ENCODE peak calls at places on chromosome 16, in ten cellular contexts. O, D, G, T, L, F, E, Y, Q and Z are unnamed samples.

GRCh38 chr16:5560084-5560483 is 462.5 kb upstream of the EEF2KMT start:
- DNase-seq in O (no peak), D (no peak), G (no peak), T (no peak), L (no peak), F (no peak), E (no peak), Y (no peak), Q (no peak), Z (no peak)

GRCh38 chr16:63530974-63531373 is 1494.7 kb upstream of the CDH8 start:
- DNase-seq in O (no peak), D (no peak), G (no peak), T (no peak), L (no peak), F (no peak), E (no peak), Y (no peak), Q (no peak), Z (no peak)

GRCh38 chr16:73233423-73233762 is 185.5 kb upstream of the ZFHX3 start:
- DNase-seq in O (no peak), D (no peak), G (no peak), T (no peak), L (no peak), F (no peak), E (no peak), Y (no peak), Q (no peak), Z (no peak)

GRCh38 chr16:1416521-1416941 is 2.0 kb upstream of the UNKL start:
- DNase-seq in O (no peak), D (no peak), G (no peak), T (no peak), L (no peak), F (no peak), E (no peak), Y (no peak), Q (no peak), Z (no peak)

GRCh38 chr16:56603589-56603988 is 4.8 kb upstream of the MT2A start:
- DNase-seq in O (no peak), D (peak; percentile 66), G (peak; percentile 27), T (no peak), L (no peak), F (peak; percentile 54), E (peak; percentile 56), Y (no peak), Q (no peak), Z (no peak)

GRCh38 chr16:12294471-12294870 is 317.9 kb downstream of the SNX29 start:
- DNase-seq in O (no peak), D (no peak), G (no peak), T (no peak), L (no peak), F (no peak), E (no peak), Y (no peak), Q (no peak), Z (no peak)

GRCh38 chr16:3607634-3608033 is 3.8 kb downstream of the SLX4 start:
- DNase-seq in O (no peak), D (no peak), G (no peak), T (no peak), L (no peak), F (no peak), E (no peak), Y (no peak), Q (no peak), Z (no peak)

GRCh38 chr16:17836868-17837602 is 366.3 kb upstream of the XYLT1 start:
- DNase-seq in O (peak; percentile 96), D (no peak), G (peak; percentile 96), T (no peak), L (no peak), F (peak; percentile 75), E (peak; percentile 30), Y (peak; percentile 81), Q (peak; percentile 93), Z (no peak)

GRCh38 chr16:11571549-11571948 is 15.2 kb downstream of the LITAF start:
- DNase-seq in O (no peak), D (no peak), G (no peak), T (no peak), L (no peak), F (no peak), E (no peak), Y (no peak), Q (no peak), Z (no peak)

DNA sequence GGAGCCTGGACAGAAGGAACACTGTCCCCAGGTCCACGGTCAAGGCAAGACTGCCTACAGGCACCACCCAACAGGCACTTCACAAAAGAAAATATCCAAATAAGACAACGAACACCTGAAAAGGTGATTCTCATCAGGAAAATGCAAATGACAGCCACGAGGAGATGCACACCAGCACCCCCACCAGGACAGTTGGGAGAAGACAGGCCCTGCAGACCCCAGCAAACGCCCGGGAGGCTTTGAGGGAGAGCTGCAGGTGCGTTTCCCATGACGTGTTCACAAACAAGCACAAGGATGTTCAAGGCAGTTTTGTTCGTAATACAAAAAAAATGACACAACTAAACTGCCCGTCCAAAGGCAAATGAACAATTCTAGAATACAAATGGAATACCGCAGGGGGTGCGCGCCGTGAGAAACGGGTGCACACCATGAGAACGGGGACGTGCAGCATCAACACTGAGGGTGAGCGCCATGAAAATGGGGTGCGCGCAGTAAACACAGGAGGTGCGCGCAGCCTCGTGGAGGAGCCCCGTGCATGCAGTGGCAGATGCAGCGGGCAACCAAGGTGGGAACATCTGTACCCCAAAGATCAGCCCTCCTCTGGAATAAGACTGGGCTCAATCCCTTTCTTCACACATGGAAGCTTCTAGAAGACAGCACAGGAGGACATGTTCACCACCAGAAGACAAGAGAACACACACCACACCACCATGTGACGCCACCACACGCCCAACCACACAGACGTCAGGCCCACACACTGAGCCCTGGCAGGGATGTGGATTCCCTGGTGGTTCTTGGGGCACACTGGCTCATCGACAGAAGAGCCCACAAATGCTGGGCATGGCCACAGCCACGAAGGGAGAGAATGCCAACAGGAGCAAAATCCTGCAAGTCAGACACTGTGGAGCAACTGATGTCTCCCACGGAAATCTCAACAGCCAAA is 91.2 kb downstream of the ZNF778 start:
- DNase-seq in O (no peak), D (peak; percentile 37), G (no peak), T (no peak), L (no peak), F (peak; percentile 56), E (peak; percentile 73), Y (no peak), Q (no peak), Z (no peak)
- TF ChIP-seq CTCF in O (peak; percentile 48), D (peak; percentile 51), G (peak; percentile 50), T (peak; percentile 23), L (peak; percentile 39), F (peak; percentile 70), E (peak; percentile 74), Y (peak; percentile 41), Q (peak; percentile 49), Z (peak; percentile 73)

DNA sequence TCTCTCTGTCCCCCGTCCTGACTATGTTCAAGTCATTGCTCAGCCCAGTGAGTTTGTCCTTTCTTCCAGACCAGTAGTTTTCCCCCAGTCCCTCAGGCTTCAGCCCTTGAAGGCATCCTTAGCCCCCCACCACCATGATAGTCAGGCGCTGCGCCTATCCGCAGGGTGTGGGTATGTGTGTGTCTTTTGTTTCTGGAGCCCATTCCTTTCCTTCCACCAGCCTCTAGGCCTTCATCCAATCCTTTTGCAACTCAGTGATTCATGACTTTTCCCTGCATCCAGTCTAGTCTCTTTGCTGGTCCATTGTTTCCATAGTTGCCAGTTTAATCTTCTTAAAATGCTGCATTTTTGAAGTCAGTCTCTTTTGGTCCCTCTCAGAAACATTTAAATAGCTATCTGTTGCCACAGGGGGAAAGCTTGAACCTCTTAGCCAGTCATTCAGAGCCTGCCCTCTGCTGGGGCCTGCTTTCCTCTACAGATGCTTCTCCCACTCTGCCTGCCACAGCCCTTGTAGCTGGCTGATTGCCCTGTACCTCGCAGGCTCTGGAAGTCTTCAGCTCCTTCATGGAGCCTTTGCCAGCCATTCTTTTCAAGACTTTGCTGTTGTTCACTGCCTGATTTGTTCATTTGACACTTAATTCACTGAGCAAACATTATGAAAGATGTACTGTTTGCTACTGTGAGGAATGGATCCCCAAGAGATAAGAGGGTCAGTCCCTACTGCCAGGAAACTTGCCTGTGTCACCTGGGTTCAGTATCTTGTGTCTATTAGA is 55.9 kb upstream of the ADCY7 start:
- DNase-seq in O (peak; percentile 92), D (peak; percentile 79), G (peak; percentile 99), T (peak; percentile 64), L (peak; percentile 61), F (peak; percentile 87), E (peak; percentile 74), Y (peak; percentile 59), Q (peak; percentile 62), Z (no peak)
- TF ChIP-seq CTCF in O (peak; percentile 87), D (peak; percentile 74), G (peak; percentile 88), T (peak; percentile 69), L (peak; percentile 61), F (peak; percentile 79), E (no peak), Y (peak; percentile 86), Q (peak; percentile 77), Z (peak; percentile 92)

DNA sequence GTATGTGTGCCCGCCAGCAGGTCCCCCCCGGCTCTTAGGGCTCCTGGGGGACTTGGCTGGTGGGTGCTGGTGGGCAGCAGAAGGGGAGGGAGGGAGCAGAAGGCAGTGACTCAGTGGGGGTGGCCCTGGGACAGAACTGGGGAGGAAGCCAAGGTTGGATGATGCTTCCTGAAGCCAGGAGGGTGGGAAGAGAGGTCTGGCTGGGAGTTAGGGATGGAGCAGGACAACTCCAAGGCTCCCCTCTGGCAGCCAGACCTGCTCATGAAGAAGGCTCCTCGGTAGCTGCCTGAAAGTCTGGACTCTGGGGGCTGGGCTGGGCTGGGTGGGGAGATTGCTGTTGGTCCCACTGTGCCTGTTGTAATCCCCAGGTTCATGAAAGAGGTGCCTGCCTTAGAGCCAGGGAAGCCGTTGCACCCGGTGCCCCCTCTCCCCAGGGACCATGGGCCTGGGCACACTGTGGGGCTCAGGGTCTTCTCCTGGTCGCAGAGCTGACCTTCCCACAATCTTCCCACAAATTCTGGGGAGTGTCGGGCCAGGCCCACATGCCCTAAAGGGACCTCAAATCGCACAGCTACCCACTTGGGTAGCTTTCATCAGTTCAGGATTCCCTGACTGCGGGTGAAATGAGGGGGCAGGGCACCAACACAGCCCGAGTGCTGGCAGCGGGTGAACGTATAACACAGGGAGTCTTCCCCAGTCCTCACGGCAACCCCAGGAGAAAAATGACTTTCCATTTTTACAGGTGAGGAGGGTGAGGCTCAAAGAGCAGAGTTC is 1.1 kb upstream of the PLEKHG4 start:
- DNase-seq in O (peak; percentile 49), D (peak; percentile 33), G (peak; percentile 90), T (no peak), L (no peak), F (no peak), E (no peak), Y (no peak), Q (peak; percentile 51), Z (no peak)
- TF ChIP-seq CTCF in O (no peak), D (no peak), G (no peak), T (no peak), L (no peak), F (no peak), E (no peak), Y (no peak), Q (no peak), Z (no peak)

GRCh38 chr16:80924372-80924978 is 82.2 kb downstream of the CMC2 start:
- DNase-seq in O (no peak), D (peak; percentile 82), G (peak; percentile 56), T (peak; percentile 74), L (peak; percentile 64), F (peak; percentile 80), E (peak; percentile 87), Y (no peak), Q (peak; percentile 16), Z (no peak)
- TF ChIP-seq CTCF in O (peak; percentile 90), D (peak; percentile 58), G (peak; percentile 64), T (peak; percentile 77), L (peak; percentile 55), F (peak; percentile 89), E (peak; percentile 51), Y (peak; percentile 65), Q (peak; percentile 25), Z (peak; percentile 74)

GRCh38 chr16:31451681-31452351 is 7.5 kb upstream of the ARMC5 start:
- DNase-seq in O (no peak), D (peak; percentile 83), G (peak; percentile 51), T (no peak), L (peak; percentile 55), F (peak; percentile 79), E (peak; percentile 61), Y (peak; percentile 63), Q (peak; percentile 69), Z (peak; percentile 57)
- TF ChIP-seq CTCF in O (peak; percentile 74), D (peak; percentile 81), G (peak; percentile 71), T (no peak), L (peak; percentile 60), F (peak; percentile 65), E (peak; percentile 50), Y (peak; percentile 86), Q (peak; percentile 90), Z (peak; percentile 77)